ENCODE peak calls at places on chromosomes 6 and 20, in eight cellular contexts. J is upper lobe of right lung; K is AG04450; T is fibroblast of lung; B is suprapubic skin; C is CD8-positive, alpha-beta memory T cell; L is BJ; V is PC-3. G is an unnamed sample. For H3K27me3, the result is how much of the 10 kb centered on the place peaks cover.

GRCh38 chr6:75775219-75775618 is 26.2 kb downstream of the MYO6 start:
- DNase-seq in T (peak), K (no peak), B (no peak), V (no peak), C (no peak), J (no peak), L (no peak), G (no peak)

GRCh38 chr6:26122005-26122388 is 34.8 kb downstream of the HFE start:
- DNase-seq in B (no peak), L (no peak), J (no peak), V (no peak), T (no peak), K (no peak), C (no peak), G (no peak)

GRCh38 chr6:48490658-48491057 is 379.7 kb upstream of the PTCHD4 start:
- DNase-seq in C (no peak), T (peak), J (no peak), K (no peak), B (no peak), L (no peak), V (peak), G (no peak)

GRCh38 chr6:112800916-112801315 is 453.8 kb downstream of the RFPL4B start:
- DNase-seq in J (no peak), C (no peak), T (no peak), V (no peak), L (no peak), B (no peak), K (no peak), G (no peak)

GRCh38 chr6:167975449-167975848 is 22.0 kb upstream of the KIF25 start:
- DNase-seq in C (no peak), V (no peak), L (no peak), B (no peak), T (no peak), K (no peak), J (no peak), G (no peak)

GRCh38 chr6:158070513-158070912 is 88.8 kb downstream of the SYNJ2 start:
- DNase-seq in J (no peak), B (no peak), T (no peak), L (no peak), K (no peak), V (no peak), C (no peak), G (no peak)

GRCh38 chr20:49384437-49385434 is 97.7 kb downstream of the KCNB1 start:
- DNase-seq in K (no peak), J (peak), T (peak), L (no peak), B (no peak), V (peak), C (peak), G (peak)

GRCh38 chr6:81985191-81985590 is 232.7 kb upstream of the TENT5A start:
- DNase-seq in V (peak), C (no peak), T (peak), B (no peak), K (no peak), J (no peak), L (no peak), G (no peak)

GRCh38 chr20:48879609-48880008 is 41.9 kb upstream of the ARFGEF2 start:
- DNase-seq in B (no peak), V (peak), T (no peak), L (no peak), K (no peak), C (no peak), J (no peak), G (no peak)

GRCh38 chr6:16486661-16487060 is 248.3 kb downstream of the GMPR start:
- DNase-seq in C (peak), B (no peak), T (no peak), J (no peak), K (no peak), V (no peak), L (no peak), G (no peak)

GRCh38 chr6:152897807-152898399 is 84.9 kb downstream of the FBXO5 start:
- DNase-seq in B (peak), L (no peak), V (peak), J (peak), C (peak), T (peak), K (peak), G (peak)

GRCh38 chr20:39264506-39265172 is 302.5 kb downstream of the DHX35 start:
- DNase-seq in B (no peak), L (peak), V (peak), J (no peak), T (peak), C (no peak), K (peak), G (peak)

GRCh38 chr6:18680842-18681241 is 293.7 kb downstream of the RNF144B start:
- DNase-seq in L (no peak), J (no peak), C (no peak), K (no peak), B (no peak), T (no peak), V (peak), G (no peak)

GRCh38 chr6:113742342-113742741 is 114.8 kb upstream of the MARCKS start:
- DNase-seq in T (no peak), B (no peak), C (no peak), V (no peak), L (no peak), K (no peak), J (no peak), G (no peak)

GRCh38 chr6:156828280-156828703 is 51.1 kb downstream of the ARID1B start:
- DNase-seq in K (peak), V (peak), T (peak), B (no peak), L (peak), C (no peak), J (no peak), G (no peak)

GRCh38 chr6:120534954-120535353 is 799.3 kb downstream of the TBC1D32 start:
- DNase-seq in K (no peak), T (no peak), B (no peak), C (no peak), L (no peak), V (no peak), J (no peak), G (no peak)
- H3K27me3 ChIP-seq in K (under half), T (under half), B (under half), C (under half), L (under half), V (under half), J (under half), G (under half)

GRCh38 chr20:16599257-16599656 is 26.0 kb upstream of the KIF16B start:
- DNase-seq in V (no peak), C (no peak), L (no peak), K (no peak), B (no peak), J (no peak), T (no peak), G (no peak)
- H3K27me3 ChIP-seq in V (under half), C (under half), L (under half), K (under half), B (under half), J (under half), T (under half), G (under half)

GRCh38 chr6:25121186-25121585 is 158.0 kb upstream of the CARMIL1 start:
- DNase-seq in J (no peak), V (no peak), T (no peak), K (no peak), L (no peak), B (no peak), C (no peak), G (no peak)
- H3K27me3 ChIP-seq in J (under half), V (under half), T (under half), K (under half), L (under half), B (under half), C (under half), G (under half)

GRCh38 chr6:170280689-170281045 is 10.2 kb downstream of the DLL1 start:
- DNase-seq in L (no peak), K (no peak), J (no peak), V (no peak), B (no peak), C (no peak), T (peak), G (no peak)

GRCh38 chr6:170283212-170284081 is 7.4 kb downstream of the DLL1 start:
- DNase-seq in V (no peak), K (no peak), B (no peak), J (peak), C (peak), T (no peak), L (no peak), G (no peak)

GRCh38 chr6:170279977-170280688 is 10.7 kb downstream of the DLL1 start:
- DNase-seq in B (no peak), V (peak), L (no peak), K (no peak), J (peak), C (peak), T (peak), G (no peak)

GRCh38 chr6:170282512-170283158 is 8.2 kb downstream of the DLL1 start:
- DNase-seq in V (no peak), J (peak), B (no peak), T (no peak), L (no peak), K (no peak), C (no peak), G (no peak)

DNA sequence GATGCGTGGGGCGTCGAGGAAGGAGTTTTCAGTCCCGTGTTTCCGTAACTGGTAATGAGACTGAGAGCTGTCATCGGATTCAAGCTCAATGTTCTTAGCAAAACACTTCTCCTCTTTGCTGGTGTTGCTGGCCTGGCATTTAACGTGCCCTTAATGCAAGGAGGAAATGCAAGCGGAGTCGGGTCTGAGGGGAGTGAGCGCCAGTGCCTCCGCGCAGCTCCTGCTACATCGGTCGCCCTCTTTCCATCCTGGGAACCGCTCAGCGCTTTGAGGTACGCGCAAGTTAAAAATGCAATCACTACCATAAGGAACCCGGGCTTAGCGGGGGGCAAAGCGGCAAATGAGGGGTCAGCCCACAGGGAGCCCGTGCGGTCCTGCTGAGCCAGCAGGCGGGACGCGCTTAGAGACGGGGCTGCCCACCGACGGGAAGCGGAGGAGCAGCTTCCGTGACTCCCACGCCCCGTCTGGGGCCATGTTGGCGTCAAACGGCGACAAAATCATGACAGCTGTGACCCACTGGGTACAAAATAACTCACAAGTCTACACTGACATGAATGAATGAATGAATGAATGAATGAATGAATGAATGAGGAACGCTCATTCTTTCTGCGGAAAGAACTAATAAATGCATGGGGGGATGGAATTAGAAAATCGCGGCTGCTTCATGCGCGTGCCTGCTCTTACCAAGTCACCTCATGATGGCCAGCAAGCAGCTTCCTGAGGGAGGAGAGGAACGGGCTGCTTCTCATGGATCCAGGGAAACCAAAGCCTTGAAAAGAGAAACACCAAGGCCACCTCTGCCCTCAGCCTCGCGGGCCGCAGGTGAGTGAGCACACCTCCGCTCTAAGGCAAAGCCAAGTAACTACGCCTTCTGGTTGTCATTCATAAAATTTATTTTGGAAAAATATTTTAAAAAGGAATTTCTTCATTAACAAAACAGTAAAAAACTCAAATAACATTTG is 9.3 kb downstream of the DLL1 start:
- DNase-seq in K (no peak), L (no peak), B (no peak), C (no peak), T (no peak), J (peak), V (no peak), G (no peak)
- H3K27me3 ChIP-seq in K (under half), L (under half), B (under half), C (under half), T (under half), J (under half), V (under half), G (under half)

G was measured in HL-60.